ENCODE peak calls at places on chromosomes 7 and 10, in four cellular contexts. A is GM12878, P is K562, W is HepG2. I is an unnamed sample.

GRCh38 chr10:104299031-104299904 is 30.3 kb downstream of the GSTO2 start:
- DNase-seq in A (no peak), P (no peak), W (no peak), I (no peak)

GRCh38 chr10:93206652-93207051 is 133.0 kb downstream of the CYP26A1 start:
- DNase-seq in P (no peak), W (no peak), A (no peak), I (no peak)

GRCh38 chr10:84076047-84076388 is 63.3 kb upstream of the GHITM start:
- DNase-seq in W (no peak), A (no peak), P (no peak), I (no peak)

GRCh38 chr10:114603943-114604342 is 54.1 kb downstream of the ABLIM1 start:
- DNase-seq in W (no peak), P (no peak), A (no peak), I (no peak)

GRCh38 chr7:2503056-2503941 is 16.3 kb upstream of the LFNG start:
- DNase-seq in A (no peak), P (no peak), W (no peak), I (no peak)

GRCh38 chr10:26721561-26721960 is 24.1 kb downstream of the PDSS1 start:
- DNase-seq in W (no peak), A (no peak), P (no peak), I (no peak)

GRCh38 chr7:131170440-131171105 is 157.1 kb upstream of the MKLN1 start:
- DNase-seq in A (no peak), W (no peak), P (no peak), I (no peak)

GRCh38 chr10:2284071-2284470 is 546.7 kb upstream of the ADARB2 start:
- DNase-seq in W (no peak), A (no peak), P (no peak), I (no peak)

GRCh38 chr7:12756841-12757240 is 69.4 kb downstream of the ARL4A start:
- DNase-seq in P (no peak), W (no peak), A (no peak), I (no peak)

GRCh38 chr7:24965831-24966708 is 13.9 kb downstream of the OSBPL3 start:
- DNase-seq in P (peak; percentile 17), W (no peak), A (peak; percentile 98), I (no peak)

GRCh38 chr7:34452363-34452762 is 205.7 kb upstream of the NPSR1 start:
- DNase-seq in A (no peak), P (no peak), W (no peak), I (no peak)

GRCh38 chr10:113538131-113538530 is 14.7 kb upstream of the HABP2 start:
- DNase-seq in W (no peak), A (no peak), P (no peak), I (no peak)

GRCh38 chr7:36473454-36474282 is 84.0 kb downstream of the ANLN start:
- DNase-seq in P (peak; percentile 53), A (no peak), W (peak; percentile 43), I (no peak)

GRCh38 chr10:104638861-104639594 is 2.1 kb upstream of the SORCS3 start:
- DNase-seq in A (no peak), W (no peak), P (peak; percentile 33), I (peak; percentile 86)

GRCh38 chr7:47154781-47155180 is 427.1 kb downstream of the TNS3 start:
- DNase-seq in W (no peak), A (no peak), P (no peak), I (no peak)

GRCh38 chr10:82278401-82279182 is 403.6 kb downstream of the NRG3 start:
- DNase-seq in A (no peak), W (no peak), P (no peak), I (no peak)

GRCh38 chr10:24908793-24909423 is 43.5 kb downstream of the PRTFDC1 start:
- DNase-seq in W (peak; percentile 17), A (no peak), P (no peak), I (no peak)

GRCh38 chr7:157898802-157899201 is 562.0 kb downstream of the DNAJB6 start:
- DNase-seq in W (no peak), P (no peak), A (no peak), I (no peak)

GRCh38 chr7:136925556-136925955 is 57.1 kb downstream of the CHRM2 start:
- DNase-seq in W (no peak), P (no peak), A (no peak), I (no peak)

GRCh38 chr10:129390147-129390546 is 76.9 kb upstream of the MGMT start:
- DNase-seq in A (no peak), W (no peak), P (no peak), I (no peak)

GRCh38 chr7:151857412-151857811 is 19.5 kb downstream of the PRKAG2 start:
- DNase-seq in W (no peak), A (no peak), P (no peak), I (no peak)

GRCh38 chr10:14478201-14478600 is 147.5 kb upstream of the FRMD4A start:
- DNase-seq in A (no peak), P (no peak), W (no peak), I (no peak)

GRCh38 chr10:95472304-95473088 is 88.7 kb downstream of the SORBS1 start:
- DNase-seq in P (no peak), A (no peak), W (peak; percentile 27), I (no peak)
- TF ChIP-seq BRCA1 in P (no peak), A (no peak), W (no peak), I (no peak)

GRCh38 chr7:43869018-43869897 is at the start of gene MRPS24:
- DNase-seq in P (peak; percentile 95), W (peak; percentile 86), A (peak; percentile 70), I (peak; percentile 84)

GRCh38 chr7:43868681-43869017 is 668 bp downstream of the MRPS24 start:
- DNase-seq in A (no peak), P (no peak), W (no peak), I (no peak)

GRCh38 chr7:43870316-43870715 is 999 bp upstream of the MRPS24 start:
- DNase-seq in W (no peak), P (no peak), A (no peak), I (no peak)

GRCh38 chr7:43871064-43871463 is 1.7 kb upstream of the MRPS24 start:
- DNase-seq in A (no peak), W (no peak), P (no peak), I (no peak)

GRCh38 chr7:43869898-43870240 is 552 bp upstream of the MRPS24 start:
- DNase-seq in P (no peak), W (no peak), A (no peak), I (no peak)
- TF ChIP-seq BRCA1 in P (no peak), W (no peak), A (no peak), I (no peak)

GRCh38 chr10:30058111-30058510 is 1.3 kb downstream of the JCAD start:
- DNase-seq in P (no peak), A (no peak), W (no peak), I (no peak)

GRCh38 chr10:30056281-30056680 is 3.1 kb downstream of the JCAD start:
- DNase-seq in W (no peak), A (no peak), P (no peak), I (no peak)

GRCh38 chr10:30058570-30059132 is 735 bp downstream of the JCAD start:
- DNase-seq in A (no peak), P (no peak), W (no peak), I (peak; percentile 56)

GRCh38 chr10:30056767-30057355 is 2.5 kb downstream of the JCAD start:
- DNase-seq in A (no peak), W (no peak), P (no peak), I (no peak)

GRCh38 chr10:30057421-30057841 is 2.0 kb downstream of the JCAD start:
- DNase-seq in W (no peak), A (no peak), P (no peak), I (no peak)
- TF ChIP-seq BRCA1 in W (no peak), A (no peak), P (no peak), I (no peak)

GRCh38 chr7:140039071-140039470 is 23.7 kb downstream of the PARP12 start:
- DNase-seq in P (no peak), W (no peak), A (no peak), I (no peak)

GRCh38 chr7:140033036-140033435 is 29.7 kb downstream of the PARP12 start:
- DNase-seq in W (no peak), P (no peak), A (no peak), I (no peak)

GRCh38 chr7:140033779-140034363 is 28.9 kb downstream of the PARP12 start:
- DNase-seq in P (no peak), A (no peak), W (no peak), I (no peak)

GRCh38 chr7:140036224-140036651 is 26.5 kb downstream of the PARP12 start:
- DNase-seq in W (no peak), P (no peak), A (peak; percentile 17), I (no peak)

DNA sequence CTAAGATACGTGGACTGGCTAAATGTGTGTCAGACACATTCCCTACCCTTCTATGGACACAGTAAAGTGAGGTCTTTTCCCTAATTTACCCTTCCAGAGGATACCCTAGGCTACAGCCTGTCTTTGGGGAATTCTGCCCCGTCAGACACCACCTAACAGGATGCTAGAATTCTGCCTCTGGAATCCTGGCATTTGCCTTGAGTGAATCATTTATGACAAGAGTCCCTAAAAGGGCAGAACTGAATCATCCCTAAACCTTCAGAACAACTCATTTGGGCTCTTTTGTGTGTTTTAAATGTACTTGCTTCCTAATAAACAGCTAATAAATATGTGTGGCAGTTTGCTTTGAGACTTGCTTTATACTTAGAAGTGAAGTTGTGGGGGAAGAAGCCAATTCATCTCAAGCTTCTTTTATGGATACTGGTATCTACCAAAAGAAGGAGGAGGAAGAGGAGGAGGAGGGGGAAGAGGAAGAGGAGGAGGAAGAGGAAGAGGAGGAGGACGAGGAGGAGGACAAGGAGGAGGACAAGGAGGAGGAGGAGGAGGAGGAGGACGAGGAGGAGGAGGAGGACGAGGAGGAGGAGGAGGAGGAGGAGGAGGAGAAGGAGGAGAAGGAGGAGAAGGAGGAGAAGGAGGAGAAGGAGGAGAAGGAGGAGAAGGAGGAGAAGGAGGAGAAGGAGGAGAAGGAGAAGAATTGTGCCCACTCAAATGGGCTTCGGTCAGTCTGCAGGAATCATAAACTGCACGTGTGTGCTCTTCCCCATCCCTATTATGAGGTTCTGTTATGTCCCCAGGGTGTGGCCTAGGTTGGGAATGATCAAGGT is 27.1 kb downstream of the PARP12 start:
- DNase-seq in P (no peak), A (no peak), W (no peak), I (no peak)
- TF ChIP-seq BRCA1 in P (no peak), A (no peak), W (no peak), I (no peak)

GRCh38 chr10:131658476-131659110 is 242.2 kb upstream of the PPP2R2D start:
- DNase-seq in A (no peak), W (no peak), P (no peak), I (no peak)
- TF ChIP-seq BRCA1 in A (no peak), W (no peak), P (no peak), I (no peak)